ENCODE peak calls at places on chromosomes 11 and 22, in six cellular contexts. One of them, this sample, is unnamed.

GRCh38 chr11:441418-442274 is at the start of gene ANO9:
- DNase-seq in caudate nucleus: no peak
- DNase-seq in cardiac fibroblast: no peak
- DNase-seq in right atrium auricular region: no peak
- DNase-seq in WERI-Rb-1: peak
- DNase-seq in pulmonary artery endothelial cell: no peak
- DNase-seq in this sample: peak

GRCh38 chr11:134272381-134273316 is 3.5 kb upstream of the GLB1L3 start:
- DNase-seq in cardiac fibroblast: peak
- DNase-seq in WERI-Rb-1: no peak
- DNase-seq in caudate nucleus: no peak
- DNase-seq in pulmonary artery endothelial cell: no peak
- DNase-seq in right atrium auricular region: peak
- DNase-seq in this sample: no peak

GRCh38 chr11:26867286-26867685 is 126.6 kb upstream of the FIBIN start:
- DNase-seq in WERI-Rb-1: no peak
- DNase-seq in right atrium auricular region: no peak
- DNase-seq in caudate nucleus: no peak
- DNase-seq in pulmonary artery endothelial cell: no peak
- DNase-seq in cardiac fibroblast: peak
- DNase-seq in this sample: no peak

GRCh38 chr11:110435780-110436717 is 6.3 kb downstream of the FDX1 start:
- DNase-seq in cardiac fibroblast: peak
- DNase-seq in WERI-Rb-1: no peak
- DNase-seq in right atrium auricular region: no peak
- DNase-seq in pulmonary artery endothelial cell: no peak
- DNase-seq in caudate nucleus: no peak
- DNase-seq in this sample: no peak

GRCh38 chr11:113106507-113106906 is 145.3 kb downstream of the NCAM1 start:
- DNase-seq in caudate nucleus: no peak
- DNase-seq in right atrium auricular region: no peak
- DNase-seq in pulmonary artery endothelial cell: no peak
- DNase-seq in WERI-Rb-1: no peak
- DNase-seq in cardiac fibroblast: peak
- DNase-seq in this sample: no peak

GRCh38 chr22:32378703-32379272 is 21.1 kb downstream of the RFPL3 start:
- DNase-seq in right atrium auricular region: no peak
- DNase-seq in cardiac fibroblast: peak
- DNase-seq in caudate nucleus: peak
- DNase-seq in pulmonary artery endothelial cell: peak
- DNase-seq in WERI-Rb-1: peak
- DNase-seq in this sample: no peak

GRCh38 chr11:126929186-126930085 is 71.1 kb downstream of the KIRREL3 start:
- DNase-seq in caudate nucleus: peak
- DNase-seq in WERI-Rb-1: no peak
- DNase-seq in right atrium auricular region: no peak
- DNase-seq in pulmonary artery endothelial cell: no peak
- DNase-seq in cardiac fibroblast: peak
- DNase-seq in this sample: no peak

GRCh38 chr11:68721075-68721474 is 30.2 kb downstream of the TESMIN start:
- DNase-seq in right atrium auricular region: no peak
- DNase-seq in pulmonary artery endothelial cell: no peak
- DNase-seq in cardiac fibroblast: no peak
- DNase-seq in WERI-Rb-1: no peak
- DNase-seq in caudate nucleus: no peak
- DNase-seq in this sample: no peak

GRCh38 chr22:28142361-28142801 is 223.3 kb upstream of the PITPNB start:
- DNase-seq in WERI-Rb-1: no peak
- DNase-seq in cardiac fibroblast: peak
- DNase-seq in pulmonary artery endothelial cell: no peak
- DNase-seq in right atrium auricular region: no peak
- DNase-seq in caudate nucleus: no peak
- DNase-seq in this sample: no peak

GRCh38 chr11:129143335-129143734 is 48.8 kb downstream of the ARHGAP32 start:
- DNase-seq in right atrium auricular region: peak
- DNase-seq in cardiac fibroblast: peak
- DNase-seq in pulmonary artery endothelial cell: peak
- DNase-seq in WERI-Rb-1: no peak
- DNase-seq in caudate nucleus: no peak
- DNase-seq in this sample: no peak

GRCh38 chr11:35082322-35083180 is 56.4 kb upstream of the CD44 start:
- DNase-seq in caudate nucleus: peak
- DNase-seq in WERI-Rb-1: no peak
- DNase-seq in cardiac fibroblast: peak
- DNase-seq in right atrium auricular region: peak
- DNase-seq in pulmonary artery endothelial cell: no peak
- DNase-seq in this sample: peak

GRCh38 chr22:46761539-46762237 is 762 bp upstream of the TBC1D22A start:
- DNase-seq in pulmonary artery endothelial cell: no peak
- DNase-seq in WERI-Rb-1: peak
- DNase-seq in caudate nucleus: no peak
- DNase-seq in cardiac fibroblast: no peak
- DNase-seq in right atrium auricular region: no peak
- DNase-seq in this sample: no peak

GRCh38 chr22:49953027-49953679 is 7.4 kb upstream of the PIM3 start:
- DNase-seq in cardiac fibroblast: no peak
- DNase-seq in WERI-Rb-1: no peak
- DNase-seq in pulmonary artery endothelial cell: no peak
- DNase-seq in caudate nucleus: no peak
- DNase-seq in right atrium auricular region: no peak
- DNase-seq in this sample: no peak

GRCh38 chr22:35900483-35901168 is 128.0 kb downstream of the RBFOX2 start:
- DNase-seq in WERI-Rb-1: no peak
- DNase-seq in caudate nucleus: no peak
- DNase-seq in cardiac fibroblast: peak
- DNase-seq in pulmonary artery endothelial cell: no peak
- DNase-seq in right atrium auricular region: no peak
- DNase-seq in this sample: peak

GRCh38 chr11:8081591-8082021 is 595 bp downstream of the TUB start:
- DNase-seq in caudate nucleus: no peak
- DNase-seq in cardiac fibroblast: no peak
- DNase-seq in right atrium auricular region: no peak
- DNase-seq in pulmonary artery endothelial cell: no peak
- DNase-seq in WERI-Rb-1: no peak
- DNase-seq in this sample: no peak

GRCh38 chr22:38406617-38407016 is 48.4 kb downstream of the KCNJ4 start:
- DNase-seq in pulmonary artery endothelial cell: no peak
- DNase-seq in caudate nucleus: no peak
- DNase-seq in cardiac fibroblast: peak
- DNase-seq in WERI-Rb-1: no peak
- DNase-seq in right atrium auricular region: peak
- DNase-seq in this sample: no peak

GRCh38 chr11:2091112-2091746 is 48.0 kb downstream of the IGF2 start:
- DNase-seq in right atrium auricular region: no peak
- DNase-seq in cardiac fibroblast: no peak
- DNase-seq in caudate nucleus: no peak
- DNase-seq in pulmonary artery endothelial cell: no peak
- DNase-seq in WERI-Rb-1: no peak
- DNase-seq in this sample: no peak

GRCh38 chr11:73087730-73088129 is 54.4 kb downstream of the FCHSD2 start:
- DNase-seq in WERI-Rb-1: no peak
- DNase-seq in cardiac fibroblast: peak
- DNase-seq in pulmonary artery endothelial cell: no peak
- DNase-seq in right atrium auricular region: no peak
- DNase-seq in caudate nucleus: no peak
- DNase-seq in this sample: no peak

GRCh38 chr11:115677190-115677589 is 173.0 kb upstream of the CADM1 start:
- DNase-seq in WERI-Rb-1: peak
- DNase-seq in pulmonary artery endothelial cell: no peak
- DNase-seq in caudate nucleus: no peak
- DNase-seq in cardiac fibroblast: no peak
- DNase-seq in right atrium auricular region: no peak
- DNase-seq in this sample: no peak

GRCh38 chr11:128157423-128158298 is 429.7 kb downstream of the ETS1 start:
- DNase-seq in WERI-Rb-1: peak
- DNase-seq in right atrium auricular region: no peak
- DNase-seq in cardiac fibroblast: peak
- DNase-seq in pulmonary artery endothelial cell: peak
- DNase-seq in caudate nucleus: peak
- DNase-seq in this sample: peak

GRCh38 chr11:927871-928270 is 2.2 kb downstream of the AP2A2 start:
- DNase-seq in caudate nucleus: no peak
- DNase-seq in right atrium auricular region: no peak
- DNase-seq in WERI-Rb-1: no peak
- DNase-seq in pulmonary artery endothelial cell: no peak
- DNase-seq in cardiac fibroblast: no peak
- DNase-seq in this sample: peak

GRCh38 chr11:110046759-110047386 is 46.3 kb upstream of the ZC3H12C start:
- DNase-seq in cardiac fibroblast: no peak
- DNase-seq in caudate nucleus: no peak
- DNase-seq in right atrium auricular region: no peak
- DNase-seq in pulmonary artery endothelial cell: no peak
- DNase-seq in WERI-Rb-1: no peak
- DNase-seq in this sample: no peak

GRCh38 chr22:24191893-24192292 is 10.6 kb downstream of the SUSD2 start:
- DNase-seq in caudate nucleus: no peak
- DNase-seq in right atrium auricular region: no peak
- DNase-seq in cardiac fibroblast: no peak
- DNase-seq in pulmonary artery endothelial cell: no peak
- DNase-seq in WERI-Rb-1: no peak
- DNase-seq in this sample: no peak

GRCh38 chr22:47543447-47543846 is 781.0 kb downstream of the TBC1D22A start:
- DNase-seq in right atrium auricular region: peak
- DNase-seq in caudate nucleus: no peak
- DNase-seq in WERI-Rb-1: no peak
- DNase-seq in pulmonary artery endothelial cell: no peak
- DNase-seq in cardiac fibroblast: no peak
- DNase-seq in this sample: no peak

GRCh38 chr22:44584256-44584902 is 86.3 kb upstream of the RTL6 start:
- DNase-seq in right atrium auricular region: no peak
- DNase-seq in cardiac fibroblast: no peak
- DNase-seq in WERI-Rb-1: no peak
- DNase-seq in pulmonary artery endothelial cell: no peak
- DNase-seq in caudate nucleus: no peak
- DNase-seq in this sample: no peak

GRCh38 chr22:44526431-44527115 is 28.5 kb upstream of the RTL6 start:
- DNase-seq in caudate nucleus: no peak
- DNase-seq in pulmonary artery endothelial cell: no peak
- DNase-seq in cardiac fibroblast: no peak
- DNase-seq in WERI-Rb-1: peak
- DNase-seq in right atrium auricular region: peak
- DNase-seq in this sample: no peak

GRCh38 chr22:37887610-37888378 is 18.3 kb upstream of the MICALL1 start:
- DNase-seq in right atrium auricular region: no peak
- DNase-seq in caudate nucleus: peak
- DNase-seq in pulmonary artery endothelial cell: peak
- DNase-seq in WERI-Rb-1: no peak
- DNase-seq in cardiac fibroblast: peak
- DNase-seq in this sample: no peak

GRCh38 chr11:97506360-97506759 is 1116.5 kb downstream of the JRKL start:
- DNase-seq in caudate nucleus: no peak
- DNase-seq in right atrium auricular region: no peak
- DNase-seq in WERI-Rb-1: no peak
- DNase-seq in cardiac fibroblast: no peak
- DNase-seq in pulmonary artery endothelial cell: no peak
- DNase-seq in this sample: no peak

GRCh38 chr11:35978173-35978572 is 34.3 kb downstream of the LDLRAD3 start:
- DNase-seq in caudate nucleus: no peak
- DNase-seq in cardiac fibroblast: no peak
- DNase-seq in right atrium auricular region: no peak
- DNase-seq in pulmonary artery endothelial cell: no peak
- DNase-seq in WERI-Rb-1: no peak
- DNase-seq in this sample: no peak

GRCh38 chr11:3177931-3178330 is 12.8 kb upstream of the OSBPL5 start:
- DNase-seq in right atrium auricular region: no peak
- DNase-seq in pulmonary artery endothelial cell: no peak
- DNase-seq in WERI-Rb-1: no peak
- DNase-seq in cardiac fibroblast: peak
- DNase-seq in caudate nucleus: no peak
- DNase-seq in this sample: no peak